ENCODE peak calls at places on chromosomes 16 and 17, in six cellular contexts. K is AG04450, A is WTC11, O is heart right ventricle, W is RWPE1, E is transverse colon. Q is an unnamed sample.

GRCh38 chr16:457732-458400 is 32.4 kb downstream of the RAB11FIP3 start:
- DNase-seq in K (no peak), A (no peak), O (no peak), W (no peak), E (no peak), Q (no peak)

GRCh38 chr17:1030684-1031557 is 34.0 kb downstream of the TIMM22 start:
- DNase-seq in K (no peak), A (peak; percentile 39), O (peak; percentile 67), W (no peak), E (no peak), Q (no peak)

GRCh38 chr16:372584-372983 is 2.2 kb upstream of the MRPL28 start:
- DNase-seq in K (no peak), A (no peak), O (no peak), W (no peak), E (no peak), Q (no peak)

GRCh38 chr17:45236002-45236606 is 14.4 kb downstream of the FMNL1 start:
- DNase-seq in K (no peak), A (no peak), O (no peak), W (no peak), E (no peak), Q (no peak)

GRCh38 chr16:88790312-88791150 is 5.5 kb upstream of the PIEZO1 start:
- DNase-seq in K (no peak), A (no peak), O (peak; percentile 44), W (no peak), E (peak; percentile 62), Q (peak; percentile 63)

GRCh38 chr17:74407384-74407783 is 24.5 kb upstream of the GPRC5C start:
- DNase-seq in K (no peak), A (no peak), O (no peak), W (no peak), E (no peak), Q (no peak)

GRCh38 chr16:969508-970378 is 1.0 kb downstream of the LMF1 start:
- DNase-seq in K (no peak), A (peak; percentile 39), O (peak; percentile 44), W (no peak), E (peak; percentile 32), Q (peak; percentile 69)

GRCh38 chr16:86403541-86404163 is 106.7 kb upstream of the FOXF1 start:
- DNase-seq in K (no peak), A (no peak), O (no peak), W (no peak), E (no peak), Q (no peak)

GRCh38 chr17:82754297-82755208 is 2.7 kb downstream of the TBCD start:
- DNase-seq in K (no peak), A (peak; percentile 70), O (no peak), W (no peak), E (peak; percentile 39), Q (no peak)

GRCh38 chr17:49114703-49115102 is 17.9 kb upstream of the B4GALNT2 start:
- DNase-seq in K (no peak), A (no peak), O (no peak), W (no peak), E (no peak), Q (no peak)

GRCh38 chr16:88060524-88061219 is 109.4 kb downstream of the BANP start:
- DNase-seq in K (no peak), A (no peak), O (no peak), W (no peak), E (no peak), Q (no peak)

GRCh38 chr17:34613064-34614019 is 34.0 kb downstream of the TMEM132E start:
- DNase-seq in K (no peak), A (peak; percentile 45), O (no peak), W (peak; percentile 63), E (no peak), Q (no peak)

GRCh38 chr17:76384987-76385891 is 830 bp downstream of the SPHK1 start:
- DNase-seq in K (no peak), A (peak; percentile 44), O (no peak), W (peak; percentile 73), E (peak; percentile 49), Q (peak; percentile 64)

GRCh38 chr17:79537686-79538085 is 73.2 kb downstream of the RBFOX3 start:
- DNase-seq in K (no peak), A (no peak), O (no peak), W (no peak), E (no peak), Q (no peak)

GRCh38 chr17:35766903-35767510 is 6.3 kb downstream of the C17orf50 start:
- DNase-seq in K (no peak), A (no peak), O (no peak), W (peak; percentile 71), E (no peak), Q (peak; percentile 79)

GRCh38 chr17:50265690-50266306 is 8.5 kb upstream of the TMEM92 start:
- DNase-seq in K (no peak), A (no peak), O (no peak), W (no peak), E (no peak), Q (peak; percentile 5)

GRCh38 chr16:85349413-85350145 is 237.3 kb upstream of the CIBAR2 start:
- DNase-seq in K (no peak), A (no peak), O (no peak), W (no peak), E (no peak), Q (no peak)

DNA sequence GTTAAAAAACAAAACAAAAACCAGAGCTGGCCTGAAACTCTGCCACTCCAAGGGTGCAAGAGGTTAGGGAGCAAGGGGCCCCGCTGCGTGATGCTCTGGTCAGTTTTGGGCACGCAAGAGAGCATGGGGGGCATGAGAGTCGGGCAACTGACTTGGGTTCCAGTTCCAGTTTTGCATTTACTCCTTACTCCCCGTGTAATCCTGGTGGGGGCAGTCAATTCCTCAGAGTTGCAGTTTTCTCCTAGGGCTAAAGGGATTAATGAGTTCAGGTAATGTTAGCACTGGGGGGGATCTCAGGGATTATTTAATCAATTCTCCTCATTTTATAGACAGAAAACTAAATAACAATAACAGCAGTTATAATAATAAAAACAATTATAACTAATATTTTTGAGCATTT is 72.9 kb upstream of the PMFBP1 start:
- DNase-seq in K (no peak), A (no peak), O (no peak), W (no peak), E (no peak), Q (no peak)
- TF ChIP-seq CTCF in K (no peak), A (no peak), O (no peak), W (no peak), E (no peak), Q (no peak)

DNA sequence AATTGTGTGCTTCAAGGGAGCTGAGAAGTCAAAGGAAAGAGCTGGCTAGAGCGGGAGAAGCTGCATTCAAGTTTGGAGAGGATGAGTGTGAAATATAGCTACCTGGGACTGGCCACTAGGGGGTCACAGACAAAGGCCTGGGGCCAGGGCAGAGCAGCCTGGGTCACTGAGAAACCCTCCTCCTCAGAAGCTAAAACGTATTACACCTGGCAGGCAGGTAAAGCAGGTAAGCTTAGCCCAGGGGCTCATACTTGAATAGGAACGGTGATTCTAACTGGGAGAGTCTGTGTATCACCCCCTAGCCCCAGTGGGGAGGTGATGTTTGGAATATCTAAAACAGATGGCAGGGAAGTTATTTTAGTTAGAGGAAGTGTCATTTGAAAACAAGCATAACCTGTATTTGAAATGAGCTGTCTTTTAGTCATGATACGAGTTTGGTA is 6.8 kb downstream of the KRT37 start:
- DNase-seq in K (no peak), A (peak; percentile 59), O (no peak), W (peak; percentile 68), E (no peak), Q (peak; percentile 37)
- TF ChIP-seq CTCF in K (peak; percentile 31), A (peak; percentile 65), O (no peak), W (no peak), E (peak; percentile 21), Q (peak; percentile 20)

GRCh38 chr16:67807148-67807682 is 526 bp downstream of the TSNAXIP1 start:
- DNase-seq in K (no peak), A (no peak), O (no peak), W (no peak), E (no peak), Q (no peak)
- TF ChIP-seq CTCF in K (peak; percentile 25), A (no peak), O (no peak), W (no peak), E (no peak), Q (no peak)

GRCh38 chr17:7295230-7296180 is 1.1 kb upstream of the YBX2 start:
- DNase-seq in K (no peak), A (no peak), O (no peak), W (no peak), E (no peak), Q (peak; percentile 34)
- TF ChIP-seq CTCF in K (no peak), A (no peak), O (no peak), W (no peak), E (peak; percentile 44), Q (no peak)

Q was measured in GM20000.